ENCODE peak calls at places on chromosomes 12 and 14, in six cellular contexts. H is Right ventricle myocardium inferior; I is hippocampal formation; K is stimulated activated CD8-positive, alpha-beta memory T cell treated with anti-CD3 and anti-CD28 coated beads, Interleukin-15, amount 100 ng/mL, for 4 hours; N is LoVo; V is AG09309. Z is an unnamed sample.
A peak's percentile ranks its signal among the peaks of the same experiment; 100 is the strongest.

GRCh38 chr14:68476965-68477455 is 315.9 kb downstream of the ZFP36L1 start:
- DNase-seq in K (no peak), H (no peak), I (no peak), N (no peak), V (no peak), Z (no peak)

GRCh38 chr12:44465139-44465538 is 411.0 kb downstream of the NELL2 start:
- DNase-seq in V (no peak), I (no peak), K (no peak), H (no peak), N (no peak), Z (no peak)

GRCh38 chr14:75126121-75126544 is 715 bp downstream of the NEK9 start:
- DNase-seq in I (no peak), N (no peak), V (no peak), K (no peak), H (no peak), Z (no peak)

GRCh38 chr12:3564411-3564810 is 73.4 kb downstream of the PRMT8 start:
- DNase-seq in K (no peak), N (no peak), I (no peak), H (no peak), V (no peak), Z (no peak)

GRCh38 chr12:23929906-23930305 is 19.6 kb downstream of the SOX5 start:
- DNase-seq in V (no peak), K (no peak), I (no peak), H (no peak), N (no peak), Z (no peak)

GRCh38 chr12:2387051-2387834 is 334.5 kb downstream of the CACNA1C start:
- DNase-seq in V (no peak), N (no peak), I (no peak), H (no peak), K (no peak), Z (no peak)

GRCh38 chr12:100528044-100528443 is 45.4 kb upstream of the GAS2L3 start:
- DNase-seq in H (no peak), N (no peak), K (no peak), I (no peak), V (no peak), Z (no peak)

GRCh38 chr14:59283380-59283779 is 94.9 kb downstream of the DAAM1 start:
- DNase-seq in H (no peak), I (no peak), N (no peak), K (no peak), V (peak; percentile 52), Z (no peak)

GRCh38 chr12:74871817-74872216 is 334.2 kb downstream of the ATXN7L3B start:
- DNase-seq in V (no peak), I (no peak), N (no peak), K (no peak), H (no peak), Z (no peak)

GRCh38 chr14:34710744-34711143 is 3.6 kb downstream of the CFL2 start:
- DNase-seq in K (no peak), H (no peak), I (no peak), N (no peak), V (no peak), Z (no peak)

GRCh38 chr14:30553311-30553989 is 5.5 kb upstream of the G2E3 start:
- DNase-seq in I (no peak), N (no peak), H (no peak), V (no peak), K (no peak), Z (no peak)

GRCh38 chr12:116863275-116863767 is 17.9 kb downstream of the HRK start:
- DNase-seq in I (no peak), V (no peak), K (no peak), N (no peak), H (no peak), Z (no peak)

GRCh38 chr12:74412607-74413230 is 124.9 kb upstream of the ATXN7L3B start:
- DNase-seq in V (no peak), N (peak; percentile 41), H (no peak), K (no peak), I (peak; percentile 48), Z (no peak)

GRCh38 chr14:61608245-61609142 is 86.8 kb upstream of the HIF1A start:
- DNase-seq in K (no peak), H (no peak), I (peak; percentile 67), V (no peak), N (no peak), Z (no peak)

GRCh38 chr14:67940894-67941455 is 121.4 kb downstream of the RAD51B start:
- DNase-seq in H (no peak), K (no peak), N (no peak), I (no peak), V (peak; percentile 67), Z (no peak)

GRCh38 chr12:131050463-131051154 is 96.9 kb downstream of the ADGRD1 start:
- DNase-seq in V (no peak), N (no peak), H (no peak), K (no peak), I (no peak), Z (no peak)

Z was measured in frontal cortex.